ENCODE peak calls at places on chromosomes 13 and 19, in eight cellular contexts. C is effector memory CD4-positive, alpha-beta T cell; Y is tibial artery; K is CD8-positive, alpha-beta memory T cell; T is BJ; B is uterus; R is naive thymus-derived CD4-positive, alpha-beta T cell; Z is fibroblast of the aortic adventitia. F is an unnamed sample.

GRCh38 chr13:32001392-32001768 is 30.2 kb upstream of the FRY start:
- DNase-seq in C (no peak), Y (no peak), K (no peak), T (no peak), B (no peak), R (no peak), Z (peak; percentile 62), F (no peak)

GRCh38 chr13:24306632-24307031 is 2.7 kb upstream of the C1QTNF9 start:
- DNase-seq in C (no peak), Y (no peak), K (no peak), T (peak; percentile 37), B (no peak), R (no peak), Z (peak; percentile 54), F (no peak)

GRCh38 chr13:84297246-84297645 is 415.0 kb upstream of the SLITRK1 start:
- DNase-seq in C (no peak), Y (no peak), K (no peak), T (no peak), B (no peak), R (no peak), Z (peak; percentile 67), F (no peak)

GRCh38 chr19:10439588-10439987 is 19.2 kb downstream of the PDE4A start:
- DNase-seq in C (no peak), Y (no peak), K (no peak), T (no peak), B (no peak), R (no peak), Z (no peak), F (no peak)

GRCh38 chr19:3504723-3505122 is 1.4 kb upstream of the FZR1 start:
- DNase-seq in C (no peak), Y (no peak), K (no peak), T (no peak), B (no peak), R (no peak), Z (no peak), F (no peak)

GRCh38 chr13:24921003-24921402 is 157.0 kb downstream of the RNF17 start:
- DNase-seq in C (no peak), Y (no peak), K (no peak), T (no peak), B (no peak), R (no peak), Z (no peak), F (no peak)

GRCh38 chr13:84774111-84774510 is 891.8 kb upstream of the SLITRK1 start:
- DNase-seq in C (no peak), Y (no peak), K (no peak), T (no peak), B (no peak), R (no peak), Z (no peak), F (no peak)

GRCh38 chr19:12783849-12784393 is 7.4 kb upstream of the JUNB start:
- DNase-seq in C (no peak), Y (peak; percentile 87), K (no peak), T (no peak), B (peak; percentile 50), R (peak; percentile 35), Z (no peak), F (no peak)

GRCh38 chr19:23116802-23117571 is at the start of gene ZNF730:
- DNase-seq in C (peak; percentile 8), Y (peak; percentile 66), K (no peak), T (peak; percentile 9), B (no peak), R (peak; percentile 14), Z (peak; percentile 74), F (no peak)

GRCh38 chr19:1206063-1206732 is 620 bp downstream of the STK11 start:
- DNase-seq in C (no peak), Y (no peak), K (no peak), T (no peak), B (no peak), R (no peak), Z (no peak), F (no peak)

GRCh38 chr13:21399741-21400140 is 59.4 kb downstream of the ZDHHC20 start:
- DNase-seq in C (no peak), Y (no peak), K (no peak), T (no peak), B (no peak), R (no peak), Z (peak; percentile 15), F (no peak)

GRCh38 chr19:39428309-39429112 is 7.2 kb downstream of the RPS16 start:
- DNase-seq in C (no peak), Y (peak; percentile 81), K (no peak), T (peak; percentile 63), B (peak; percentile 67), R (no peak), Z (peak; percentile 87), F (no peak)

GRCh38 chr19:3710265-3710812 is 2.2 kb downstream of the TJP3 start:
- DNase-seq in C (no peak), Y (peak; percentile 77), K (no peak), T (no peak), B (peak; percentile 40), R (no peak), Z (peak; percentile 31), F (peak; percentile 52)

GRCh38 chr19:40614595-40615411 is 13.6 kb downstream of the LTBP4 start:
- DNase-seq in C (peak; percentile 74), Y (peak; percentile 93), K (peak; percentile 72), T (peak; percentile 87), B (peak; percentile 94), R (peak; percentile 80), Z (peak; percentile 95), F (peak; percentile 85)

GRCh38 chr13:48066310-48066989 is 28.5 kb downstream of the MED4 start:
- DNase-seq in C (no peak), Y (no peak), K (no peak), T (no peak), B (no peak), R (no peak), Z (peak; percentile 26), F (no peak)

GRCh38 chr19:56946164-56946563 is 105.6 kb upstream of the PEG3 start:
- DNase-seq in C (no peak), Y (no peak), K (no peak), T (no peak), B (no peak), R (no peak), Z (no peak), F (no peak)

GRCh38 chr19:51490676-51491075 is 10.9 kb downstream of the SIGLEC12 start:
- DNase-seq in C (no peak), Y (no peak), K (no peak), T (no peak), B (no peak), R (no peak), Z (no peak), F (no peak)

GRCh38 chr13:69459346-69459745 is 648.3 kb upstream of the ATXN8OS start:
- DNase-seq in C (no peak), Y (no peak), K (no peak), T (no peak), B (no peak), R (no peak), Z (no peak), F (no peak)

DNA sequence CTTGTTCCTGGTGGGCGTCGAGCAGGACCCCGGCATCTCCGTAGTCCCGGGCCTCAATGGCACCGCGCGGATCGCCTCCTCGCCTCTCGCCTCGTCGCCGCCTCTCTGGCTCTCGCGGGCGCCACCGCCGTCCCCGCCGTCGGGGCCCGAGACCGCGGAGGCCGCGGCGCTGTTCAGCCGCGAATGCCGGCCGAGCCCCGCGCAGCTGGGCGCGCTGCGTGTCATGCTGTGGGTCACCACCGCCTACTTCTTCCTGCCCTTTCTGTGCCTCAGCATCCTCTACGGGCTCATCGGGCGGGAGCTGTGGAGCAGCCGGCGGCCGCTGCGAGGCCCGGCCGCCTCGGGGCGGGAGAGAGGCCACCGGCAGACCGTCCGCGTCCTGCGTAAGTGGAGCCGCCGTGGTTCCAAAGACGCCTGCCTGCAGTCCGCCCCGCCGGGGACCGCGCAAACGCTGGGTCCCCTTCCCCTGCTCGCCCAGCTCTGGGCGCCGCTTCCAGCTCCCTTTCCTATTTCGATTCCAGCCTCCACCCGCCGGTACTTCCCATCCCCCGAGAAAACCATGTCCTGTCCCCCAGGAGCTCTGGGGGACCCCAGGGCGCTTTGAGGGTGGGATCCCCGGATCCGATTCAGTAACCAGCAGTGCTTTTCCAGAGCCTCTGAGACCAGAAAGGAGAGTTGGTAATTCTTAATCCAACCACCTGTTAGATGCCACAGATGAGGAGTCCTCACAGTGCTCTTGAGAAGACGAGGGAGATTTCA is 897 bp downstream of the MLNR start:
- DNase-seq in C (no peak), Y (no peak), K (no peak), T (no peak), B (no peak), R (no peak), Z (no peak), F (no peak)
- H3K4me3 ChIP-seq in C (peak overlapping the region; percentile 51), Y (peak overlapping the region; percentile 41), K (no peak overlapping the region), T (no peak overlapping the region), B (no peak overlapping the region), R (peak overlapping the region; percentile 43), Z (no peak overlapping the region), F (no peak overlapping the region)

GRCh38 chr13:22880756-22881701 is 299.8 kb upstream of the SGCG start:
- DNase-seq in C (no peak), Y (no peak), K (no peak), T (no peak), B (no peak), R (no peak), Z (no peak), F (no peak)

GRCh38 chr13:22883961-22884360 is 296.8 kb upstream of the SGCG start:
- DNase-seq in C (no peak), Y (no peak), K (no peak), T (no peak), B (no peak), R (no peak), Z (no peak), F (no peak)

GRCh38 chr13:22877421-22877820 is 303.4 kb upstream of the SGCG start:
- DNase-seq in C (no peak), Y (no peak), K (no peak), T (no peak), B (no peak), R (no peak), Z (no peak), F (no peak)

DNA sequence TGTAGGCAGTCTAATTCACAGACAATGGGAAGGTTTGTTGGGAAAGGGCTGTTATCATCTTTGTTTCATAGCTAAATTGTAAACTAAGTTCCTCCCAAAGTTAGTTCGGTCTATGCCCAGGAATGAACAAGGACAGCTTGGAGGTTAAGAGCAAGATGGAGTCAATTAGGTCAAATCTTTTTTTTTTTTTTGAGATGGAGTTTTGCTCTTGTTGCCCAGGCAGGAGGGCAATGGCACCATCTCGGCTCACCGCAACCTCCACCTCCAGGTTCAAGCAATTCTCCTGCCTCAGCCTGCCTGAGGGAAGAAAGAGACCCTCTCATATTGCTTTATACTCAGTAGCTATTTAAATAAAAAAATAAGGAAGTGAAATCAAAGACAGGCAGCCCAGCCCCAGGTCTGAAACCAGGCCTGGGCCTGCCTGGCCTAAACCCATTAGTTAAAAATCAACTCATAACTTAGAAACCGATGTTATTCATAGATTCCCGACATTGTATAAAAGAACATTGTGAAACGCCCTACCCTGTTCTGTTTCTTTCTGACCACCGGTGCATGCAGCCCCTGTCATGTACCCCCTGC is 297.4 kb upstream of the SGCG start:
- DNase-seq in C (no peak), Y (no peak), K (no peak), T (no peak), B (no peak), R (no peak), Z (no peak), F (no peak)
- H3K4me3 ChIP-seq in C (no peak overlapping the region), Y (no peak overlapping the region), K (no peak overlapping the region), T (no peak overlapping the region), B (no peak overlapping the region), R (no peak overlapping the region), Z (no peak overlapping the region), F (no peak overlapping the region)

GRCh38 chr13:38685974-38686571 is 804 bp upstream of the FREM2 start:
- DNase-seq in C (no peak), Y (no peak), K (no peak), T (no peak), B (no peak), R (no peak), Z (no peak), F (no peak)
- H3K4me3 ChIP-seq in C (no peak overlapping the region), Y (peak overlapping the region; percentile 30), K (no peak overlapping the region), T (no peak overlapping the region), B (peak overlapping the region; percentile 18), R (no peak overlapping the region), Z (no peak overlapping the region), F (peak overlapping the region; percentile 49)

GRCh38 chr19:18791315-18791678 is 192 bp upstream of the COMP start:
- DNase-seq in C (no peak), Y (no peak), K (no peak), T (no peak), B (no peak), R (no peak), Z (no peak), F (no peak)
- H3K4me3 ChIP-seq in C (no peak overlapping the region), Y (peak overlapping the region; percentile 38), K (no peak overlapping the region), T (no peak overlapping the region), B (no peak overlapping the region), R (no peak overlapping the region), Z (no peak overlapping the region), F (no peak overlapping the region)